ENCODE peak calls at places on chromosomes 16 and 17, in four cellular contexts. B is PC-9, W is heart left ventricle, E is cardiac muscle cell. M is an unnamed sample. For H3K4me1, the result is how much of the 10 kb centered on the place peaks cover.

GRCh38 chr17:27651411-27652345 is 20.7 kb downstream of the LGALS9 start:
- DNase-seq in B (peak), W (peak), E (peak), M (peak)

GRCh38 chr16:47229651-47230050 is 85.9 kb upstream of the NETO2 start:
- DNase-seq in B (no peak), E (no peak), W (no peak), M (no peak)

GRCh38 chr16:67883872-67884261 is 818 bp upstream of the NRN1L start:
- DNase-seq in W (peak), B (peak), E (peak), M (peak)

GRCh38 chr17:57648720-57649119 is 96.4 kb downstream of the CCDC182 start:
- DNase-seq in W (no peak), E (no peak), B (no peak), M (no peak)

GRCh38 chr17:58247511-58248363 is 9.4 kb downstream of the LPO start:
- DNase-seq in B (no peak), E (no peak), W (no peak), M (no peak)

GRCh38 chr17:59435238-59435637 is 103.8 kb downstream of the YPEL2 start:
- DNase-seq in W (no peak), E (no peak), B (peak), M (no peak)

GRCh38 chr16:49350265-49351103 is 23.1 kb upstream of the C16orf78 start:
- DNase-seq in W (peak), E (peak), B (peak), M (no peak)

GRCh38 chr17:12402963-12403622 is 262.6 kb upstream of the MYOCD start:
- DNase-seq in E (no peak), W (no peak), B (no peak), M (no peak)

GRCh38 chr17:56893503-56893902 is 20.3 kb downstream of the TRIM25 start:
- DNase-seq in B (no peak), E (no peak), W (no peak), M (no peak)

GRCh38 chr17:8117980-8118768 is at the start of gene ALOXE3:
- DNase-seq in E (no peak), W (no peak), B (peak), M (no peak)

GRCh38 chr16:84095466-84095865 is 21.3 kb downstream of the MBTPS1 start:
- DNase-seq in W (no peak), E (no peak), B (no peak), M (no peak)

GRCh38 chr17:77696720-77697460 is 261.6 kb upstream of the TNRC6C start:
- DNase-seq in W (no peak), B (no peak), E (no peak), M (no peak)

GRCh38 chr16:70661534-70661917 is 15.2 kb downstream of the IL34 start:
- DNase-seq in B (no peak), E (no peak), W (peak), M (no peak)

GRCh38 chr16:86928517-86929148 is 350.3 kb downstream of the FOXL1 start:
- DNase-seq in W (no peak), E (peak), B (no peak), M (no peak)

GRCh38 chr16:64440421-64440831 is 681.4 kb downstream of the CDH11 start:
- DNase-seq in B (no peak), E (no peak), W (no peak), M (no peak)

GRCh38 chr16:87780385-87780989 is 14.7 kb upstream of the KLHDC4 start:
- DNase-seq in W (no peak), B (no peak), E (no peak), M (peak)

GRCh38 chr17:56222255-56222654 is 69.0 kb downstream of the ANKFN1 start:
- DNase-seq in E (no peak), B (no peak), W (no peak), M (no peak)

GRCh38 chr16:11224096-11224893 is 31.7 kb downstream of the SOCS1 start:
- DNase-seq in E (peak), B (no peak), W (peak), M (peak)

GRCh38 chr17:31721291-31722025 is 137.6 kb downstream of the COPRS start:
- DNase-seq in W (no peak), E (no peak), B (no peak), M (no peak)

GRCh38 chr16:69513180-69513966 is 52.4 kb upstream of the NFAT5 start:
- DNase-seq in E (no peak), B (peak), W (no peak), M (no peak)

GRCh38 chr16:9053006-9053601 is 38.3 kb upstream of the HAPSTR1 start:
- DNase-seq in W (peak), E (peak), B (peak), M (no peak)

GRCh38 chr16:80569440-80570105 is 28.8 kb downstream of the DYNLRB2 start:
- DNase-seq in W (no peak), E (no peak), B (no peak), M (peak)

GRCh38 chr16:60929-61878 is 7.6 kb downstream of the SNRNP25 start:
- DNase-seq in W (no peak), B (no peak), E (no peak), M (no peak)

GRCh38 chr16:2969545-2970521 is 685 bp downstream of the PAQR4 start:
- DNase-seq in W (peak), B (peak), E (peak), M (peak)

GRCh38 chr17:75515523-75516254 is at the start of gene CASKIN2:
- DNase-seq in B (peak), E (peak), W (peak), M (peak)

DNA sequence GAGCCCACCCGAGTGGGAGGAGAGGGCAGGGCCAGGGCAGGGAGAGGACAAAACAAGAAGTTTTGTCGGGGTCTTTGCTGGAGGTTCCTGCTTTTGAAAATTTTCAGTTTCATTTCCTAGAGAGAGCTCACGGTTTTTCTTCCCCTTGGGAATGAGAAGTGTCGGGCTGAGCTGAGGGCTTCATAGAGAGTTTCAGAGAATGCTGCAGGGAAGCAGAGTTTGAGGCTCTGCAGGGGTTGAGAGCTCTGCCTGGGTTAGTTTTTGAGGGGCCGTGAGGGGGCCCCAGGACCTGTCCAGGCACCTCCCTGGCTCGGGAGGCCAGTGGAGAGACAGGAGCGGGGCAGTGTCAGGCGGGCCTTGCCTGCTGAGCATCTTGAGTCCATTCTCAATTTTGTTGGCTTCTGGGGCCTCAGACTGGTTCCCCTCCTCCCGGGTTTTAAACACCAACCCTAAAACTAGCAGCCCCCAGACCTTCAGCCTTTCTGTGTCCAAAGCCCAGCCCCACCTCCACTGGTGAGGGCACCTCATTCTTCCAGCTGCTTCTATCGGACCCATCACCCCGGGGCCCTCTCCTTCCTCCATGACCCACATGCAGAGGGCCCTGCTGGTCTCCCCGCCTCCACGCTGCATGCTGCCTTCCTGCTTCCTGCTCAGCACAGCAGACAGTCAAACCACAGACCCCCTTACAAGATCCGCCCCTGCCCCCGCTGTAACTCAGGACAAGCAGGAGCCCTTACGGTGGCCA is 3.6 kb downstream of the RNF213 start:
- DNase-seq in E (no peak), W (peak), B (no peak), M (peak)
- H3K4me3 ChIP-seq in E (no peak), W (peak), B (no peak), M (peak)

DNA sequence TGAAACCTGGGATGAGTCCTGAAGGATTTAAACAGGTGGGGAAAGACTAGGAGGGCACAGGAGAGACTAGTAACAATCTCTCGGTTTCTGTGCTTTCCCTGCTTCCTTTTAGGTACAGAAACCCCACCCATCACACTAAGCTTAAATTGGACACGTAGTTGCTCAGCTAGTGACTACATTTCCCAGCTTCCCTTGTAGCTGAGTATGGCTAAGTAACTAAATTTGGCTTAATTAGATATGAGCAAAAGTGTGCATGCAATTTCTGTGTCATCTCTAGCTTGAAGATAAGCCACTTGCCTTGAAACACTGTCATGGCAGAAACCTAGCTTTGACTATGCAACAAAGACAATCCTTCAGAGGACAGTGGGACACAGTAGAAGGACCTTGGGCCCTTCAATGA is 36.5 kb downstream of the CACNG1 start:
- DNase-seq in B (no peak), E (no peak), W (no peak), M (no peak)
- H3K4me1 ChIP-seq in B (under half), E (under half), W (under half), M (under half)

DNA sequence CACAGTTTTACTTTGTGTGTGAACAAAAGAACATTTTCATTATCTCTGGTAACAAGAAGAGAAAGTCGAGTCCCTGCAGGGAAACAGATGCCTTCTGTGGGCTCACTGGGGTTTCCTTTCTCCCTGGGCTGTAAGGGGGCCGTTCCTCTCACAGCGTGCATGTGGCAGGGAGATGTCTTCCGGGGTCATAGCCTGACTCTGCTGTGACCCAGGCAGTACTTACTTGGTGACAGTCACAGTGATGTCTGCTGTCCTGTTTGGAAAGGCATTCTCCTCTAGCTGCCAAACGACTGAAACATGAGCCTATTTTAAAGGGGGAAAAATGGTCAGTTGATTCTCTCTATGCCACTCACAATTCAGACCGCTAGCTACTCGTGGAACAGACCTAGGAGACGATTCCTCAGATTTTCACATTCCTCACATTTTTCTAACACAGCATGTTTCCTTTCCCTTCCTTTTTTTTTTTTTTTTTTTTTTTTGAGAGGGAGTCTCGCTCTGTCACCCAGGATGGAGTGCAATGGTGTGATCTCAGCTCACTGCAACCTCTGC is 7.3 kb downstream of the HASPIN start:
- DNase-seq in W (no peak), B (no peak), E (no peak), M (no peak)
- H3K27ac ChIP-seq in W (no peak), B (no peak), E (peak), M (no peak)

DNA sequence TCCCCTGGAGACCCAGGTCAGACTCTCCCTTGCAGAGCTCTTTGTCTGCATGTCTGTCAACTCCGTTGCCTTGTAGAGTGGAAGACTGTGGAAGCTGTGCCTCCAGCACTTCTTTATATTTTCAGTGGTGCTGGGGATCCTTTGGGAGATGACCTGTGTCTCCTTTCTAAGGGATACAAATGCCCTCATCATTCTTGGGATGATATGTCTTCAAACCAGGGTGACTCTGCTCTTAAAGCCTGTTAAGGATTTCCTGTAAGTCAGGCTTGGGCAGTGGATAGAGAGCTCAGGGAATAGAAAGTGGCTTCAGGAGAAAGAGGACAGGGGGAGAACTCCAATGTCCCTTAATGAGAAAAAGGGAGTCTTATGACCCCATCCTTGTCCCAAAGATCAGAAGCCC is 1.5 kb downstream of the HOXB3 start:
- DNase-seq in B (no peak), W (no peak), E (no peak), M (no peak)
- H3K4me3 ChIP-seq in B (no peak), W (no peak), E (no peak), M (no peak)

GRCh38 chr16:4135537-4135936 is 19.3 kb upstream of the ADCY9 start:
- DNase-seq in W (no peak), E (no peak), B (no peak), M (no peak)

GRCh38 chr16:4134434-4134833 is 18.2 kb upstream of the ADCY9 start:
- DNase-seq in B (no peak), W (no peak), E (no peak), M (no peak)

GRCh38 chr16:4131621-4132020 is 15.4 kb upstream of the ADCY9 start:
- DNase-seq in W (no peak), E (no peak), B (no peak), M (no peak)

GRCh38 chr16:4136229-4136813 is 20.1 kb upstream of the ADCY9 start:
- DNase-seq in E (no peak), W (no peak), B (peak), M (no peak)

GRCh38 chr16:4133897-4134372 is 17.7 kb upstream of the ADCY9 start:
- DNase-seq in E (no peak), B (no peak), W (no peak), M (no peak)
- H3K4me1 ChIP-seq in E (under half), B (under half), W (under half), M (under half)

DNA sequence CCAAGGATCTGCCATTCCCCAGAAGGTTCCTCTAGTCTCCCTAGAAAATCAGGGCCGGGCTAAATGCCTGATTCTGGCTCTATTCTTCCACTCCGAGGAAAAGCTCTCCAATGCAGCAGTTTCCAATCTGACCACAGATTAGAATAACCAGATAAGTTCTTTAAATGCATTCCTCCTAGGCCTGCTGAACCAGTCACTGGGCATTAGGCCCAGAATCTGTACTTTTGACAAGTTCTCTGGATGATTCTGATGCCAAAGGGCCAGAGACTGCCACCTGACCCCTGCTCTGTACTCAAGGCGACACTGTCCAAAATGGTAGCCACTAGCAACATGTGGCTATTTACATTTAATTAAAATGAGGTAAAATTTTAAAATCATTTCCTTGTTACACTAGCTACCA is 22.3 kb downstream of the MAP3K14 start:
- DNase-seq in E (no peak), B (peak), W (peak), M (no peak)
- H3K27ac ChIP-seq in E (peak), B (peak), W (peak), M (no peak)

M was measured in CD8-positive, alpha-beta memory T cell.